ENCODE peak calls at places on chromosomes 11 and 22, in seven cellular contexts. E, S, D, A, J, P and U are unnamed samples.

GRCh38 chr22:28344893-28345292 is 334.7 kb downstream of the TTC28 start:
- DNase-seq in E (no peak), J (no peak), P (no peak), S (no peak), A (no peak), D (no peak), U (no peak)

GRCh38 chr11:62399868-62400245 is 19.0 kb upstream of the SCGB1A1 start:
- DNase-seq in S (no peak), A (no peak), E (no peak), J (no peak), P (no peak), D (no peak), U (no peak)

GRCh38 chr22:29342577-29343312 is 27.2 kb upstream of the RASL10A start:
- DNase-seq in E (no peak), A (no peak), S (no peak), J (no peak), D (no peak), P (no peak), U (no peak)

GRCh38 chr22:43114958-43115357 is 4.4 kb downstream of the BIK start:
- DNase-seq in J (no peak), S (no peak), D (no peak), A (no peak), P (no peak), E (no peak), U (no peak)

GRCh38 chr11:70471254-70471653 is 72.9 kb downstream of the CTTN start:
- DNase-seq in E (no peak), S (no peak), J (no peak), D (peak), A (peak), P (no peak), U (peak)

GRCh38 chr11:83865636-83866461 is 579.7 kb upstream of the CCDC90B start:
- DNase-seq in J (no peak), S (peak), E (no peak), A (peak), P (no peak), D (no peak), U (no peak)

GRCh38 chr22:31377609-31378008 is 21.8 kb upstream of the DRG1 start:
- DNase-seq in D (no peak), P (no peak), S (no peak), J (no peak), E (no peak), A (no peak), U (no peak)

GRCh38 chr11:59759900-59760299 is 4.7 kb downstream of the STX3 start:
- DNase-seq in P (no peak), A (no peak), E (no peak), D (no peak), S (no peak), J (no peak), U (no peak)

GRCh38 chr11:10498426-10499250 is 42.3 kb downstream of the RNF141 start:
- DNase-seq in P (no peak), S (no peak), A (no peak), E (no peak), D (no peak), J (no peak), U (no peak)

GRCh38 chr11:1531961-1532586 is 40.0 kb downstream of the DUSP8 start:
- DNase-seq in J (no peak), A (no peak), E (peak), D (no peak), P (no peak), S (peak), U (no peak)

GRCh38 chr11:116867619-116868018 is 30.2 kb upstream of the APOA1 start:
- DNase-seq in E (no peak), P (no peak), S (no peak), J (no peak), D (no peak), A (no peak), U (no peak)

GRCh38 chr22:43923191-43923590 is 414 bp upstream of the PNPLA3 start:
- DNase-seq in J (no peak), D (no peak), P (no peak), E (no peak), S (peak), A (no peak), U (no peak)

GRCh38 chr11:104700609-104701008 is 197.7 kb downstream of the CASP12 start:
- DNase-seq in E (no peak), J (no peak), D (no peak), A (no peak), P (no peak), S (no peak), U (no peak)

GRCh38 chr22:24996420-24996952 is 44.0 kb downstream of the KIAA1671 start:
- DNase-seq in P (peak), J (no peak), D (peak), S (no peak), E (no peak), A (peak), U (peak)

GRCh38 chr11:12827929-12828812 is 153.9 kb downstream of the TEAD1 start:
- DNase-seq in S (peak), E (peak), P (peak), D (no peak), J (no peak), A (peak), U (peak)

GRCh38 chr11:33622231-33622630 is 78.4 kb downstream of the C11orf91 start:
- DNase-seq in P (no peak), S (no peak), J (no peak), D (no peak), E (no peak), A (no peak), U (no peak)

GRCh38 chr22:25759825-25760231 is 17.8 kb downstream of the MYO18B start:
- DNase-seq in D (no peak), E (no peak), J (no peak), P (peak), S (no peak), A (peak), U (peak)

GRCh38 chr11:1916986-1917522 is 2.4 kb upstream of the TNNT3 start:
- DNase-seq in P (no peak), S (no peak), D (no peak), J (no peak), E (no peak), A (no peak), U (no peak)

GRCh38 chr11:120756931-120757330 is 245.4 kb downstream of the GRIK4 start:
- DNase-seq in A (no peak), J (no peak), D (no peak), S (no peak), E (no peak), P (peak), U (no peak)

GRCh38 chr22:46672731-46673130 is 52.5 kb downstream of the GRAMD4 start:
- DNase-seq in A (no peak), S (no peak), P (no peak), J (no peak), E (no peak), D (no peak), U (no peak)

GRCh38 chr11:8261921-8262551 is 1.6 kb downstream of the LMO1 start:
- DNase-seq in S (no peak), E (no peak), D (no peak), P (no peak), A (no peak), J (no peak), U (no peak)

GRCh38 chr11:70568504-70569172 is 170.3 kb downstream of the CTTN start:
- DNase-seq in P (peak), E (no peak), J (no peak), D (peak), A (peak), S (peak), U (no peak)

GRCh38 chr22:22744412-22745224 is 100.2 kb downstream of the GGTLC2 start:
- DNase-seq in E (no peak), D (no peak), P (no peak), A (no peak), J (no peak), S (no peak), U (no peak)

GRCh38 chr11:74035264-74035663 is 26.4 kb upstream of the UCP3 start:
- DNase-seq in J (no peak), D (no peak), S (no peak), A (no peak), P (no peak), E (no peak), U (no peak)

GRCh38 chr11:75775056-75775455 is 6.5 kb downstream of the DGAT2 start:
- DNase-seq in A (no peak), P (no peak), S (no peak), J (no peak), E (no peak), D (no peak), U (no peak)

GRCh38 chr22:50313600-50313999 is 6.2 kb upstream of the PLXNB2 start:
- DNase-seq in J (no peak), P (no peak), S (no peak), A (no peak), E (no peak), D (no peak), U (no peak)

GRCh38 chr22:19355413-19356157 is 64.1 kb upstream of the CLTCL1 start:
- DNase-seq in E (no peak), A (no peak), D (no peak), S (no peak), J (no peak), P (no peak), U (no peak)

GRCh38 chr11:118283756-118284350 is 19.8 kb upstream of the MPZL2 start:
- DNase-seq in S (no peak), E (no peak), D (no peak), A (no peak), P (no peak), J (no peak), U (no peak)

GRCh38 chr22:24107668-24108067 is 73.6 kb upstream of the SUSD2 start:
- DNase-seq in S (peak), D (no peak), P (no peak), J (no peak), A (peak), E (peak), U (no peak)

GRCh38 chr22:45995405-45996101 is 18.6 kb upstream of the WNT7B start:
- DNase-seq in D (no peak), A (no peak), P (no peak), S (no peak), E (no peak), J (no peak), U (no peak)

GRCh38 chr11:112590778-112591177 is 330.1 kb upstream of the PLET1 start:
- DNase-seq in A (no peak), P (no peak), J (no peak), E (no peak), D (no peak), S (no peak), U (no peak)

GRCh38 chr11:134398079-134398444 is 14.0 kb downstream of the B3GAT1 start:
- DNase-seq in P (no peak), E (peak), S (peak), D (no peak), A (peak), J (no peak), U (no peak)

GRCh38 chr22:22883090-22883727 is 4.4 kb upstream of the IGLL5 start:
- DNase-seq in E (no peak), P (no peak), J (no peak), S (no peak), A (no peak), D (no peak), U (no peak)

GRCh38 chr11:63765688-63766241 is 2.8 kb downstream of the ZFTA start:
- DNase-seq in E (no peak), D (peak), J (no peak), P (no peak), S (no peak), A (no peak), U (no peak)